ENCODE peak calls at places on chromosomes 2 and 18, in eight cellular contexts. F is endothelial cell of umbilical vein, S is Panc1, B is HCT116, A is transverse colon, K is SK-N-SH, U is upper lobe of left lung, R is K562. G is an unnamed sample.
A peak's percentile ranks its signal among the peaks of the same experiment; 100 is the strongest.

GRCh38 chr2:125979886-125980285 is 676.1 kb upstream of the GYPC start:
- DNase-seq in U (no peak), B (no peak), R (no peak), S (no peak), A (no peak), K (no peak), F (no peak), G (no peak)

GRCh38 chr2:169662744-169663143 is 31.5 kb downstream of the CFAP210 start:
- DNase-seq in A (no peak), F (no peak), S (no peak), K (no peak), R (peak; percentile 83), U (no peak), B (no peak), G (no peak)

GRCh38 chr2:8481463-8482009 is 200.3 kb upstream of the ID2 start:
- DNase-seq in S (no peak), R (no peak), K (no peak), U (peak; percentile 17), F (no peak), B (no peak), A (no peak), G (no peak)

GRCh38 chr2:148231858-148232257 is 211.0 kb downstream of the MBD5 start:
- DNase-seq in K (no peak), R (no peak), U (no peak), S (no peak), A (no peak), B (no peak), F (no peak), G (no peak)

GRCh38 chr2:150204449-150204848 is 283.0 kb downstream of the RND3 start:
- DNase-seq in S (no peak), R (no peak), B (no peak), U (no peak), A (no peak), K (no peak), F (no peak), G (no peak)

GRCh38 chr2:54409752-54410151 is 46.4 kb upstream of the SPTBN1 start:
- DNase-seq in A (no peak), S (no peak), U (no peak), K (no peak), B (no peak), F (no peak), R (no peak), G (no peak)

GRCh38 chr18:76256897-76257500 is 238.0 kb downstream of the ZNF516 start:
- DNase-seq in R (no peak), K (peak; percentile 42), S (peak; percentile 20), B (peak; percentile 35), U (no peak), A (no peak), F (no peak), G (no peak)

GRCh38 chr18:76399613-76400391 is 95.2 kb downstream of the ZNF516 start:
- DNase-seq in R (no peak), S (no peak), B (no peak), K (no peak), F (no peak), A (no peak), U (no peak), G (no peak)

GRCh38 chr2:22002066-22002465 is 878.3 kb downstream of the TDRD15 start:
- DNase-seq in U (no peak), F (no peak), R (no peak), S (no peak), A (no peak), B (no peak), K (no peak), G (no peak)

GRCh38 chr2:155377178-155377780 is 678.8 kb downstream of the KCNJ3 start:
- DNase-seq in R (peak; percentile 15), F (peak; percentile 75), A (no peak), B (peak; percentile 35), K (no peak), U (no peak), S (no peak), G (no peak)

GRCh38 chr18:55821219-55821618 is 233.2 kb upstream of the TCF4 start:
- DNase-seq in S (no peak), A (no peak), R (no peak), U (no peak), F (no peak), B (no peak), K (no peak), G (no peak)

GRCh38 chr2:127217470-127218325 is 2.4 kb downstream of the CYP27C1 start:
- DNase-seq in K (no peak), S (peak; percentile 72), F (peak; percentile 14), A (no peak), B (peak; percentile 23), U (no peak), R (no peak), G (no peak)

GRCh38 chr2:190835303-190835930 is 45.2 kb upstream of the GLS start:
- DNase-seq in K (peak; percentile 12), F (peak; percentile 75), B (no peak), U (peak; percentile 36), S (no peak), R (no peak), A (no peak), G (no peak)

GRCh38 chr2:26552641-26553040 is 74.7 kb upstream of the OTOF start:
- DNase-seq in F (no peak), S (no peak), A (no peak), R (no peak), B (no peak), K (no peak), U (no peak), G (no peak)

GRCh38 chr2:61065706-61066688 is at the start of gene SANBR:
- DNase-seq in R (peak; percentile 95), S (no peak), B (peak; percentile 75), K (peak; percentile 97), U (peak; percentile 95), F (peak; percentile 87), A (peak; percentile 91), G (peak; percentile 90)
- TF ChIP-seq POLR2AphosphoS5 in R (peak; percentile 42), S (peak; percentile 68), B (peak; percentile 74), K (no peak), U (peak; percentile 43), F (peak; percentile 75), A (peak; percentile 77), G (no peak)

GRCh38 chr18:58042826-58043362 is 1.1 kb upstream of the NEDD4L start:
- DNase-seq in K (no peak), A (no peak), S (no peak), B (no peak), U (no peak), F (no peak), R (no peak), G (no peak)
- H3K4me3 ChIP-seq in K (peak overlapping the region; percentile 92), A (peak overlapping the region; percentile 87), S (peak overlapping the region; percentile 60), B (peak overlapping the region; percentile 81), U (peak overlapping the region; percentile 90), F (peak overlapping the region; percentile 93), R (peak overlapping the region; percentile 71), G (peak overlapping the region; percentile 89)

GRCh38 chr2:10777111-10777841 is 35.3 kb downstream of the PDIA6 start:
- DNase-seq in F (no peak), B (no peak), K (no peak), A (no peak), U (no peak), S (no peak), R (no peak), G (no peak)

GRCh38 chr2:10777842-10778723 is 34.5 kb downstream of the PDIA6 start:
- DNase-seq in S (no peak), R (no peak), U (no peak), K (peak; percentile 35), B (no peak), A (no peak), F (no peak), G (no peak)

GRCh38 chr2:10780491-10780820 is 32.1 kb downstream of the PDIA6 start:
- DNase-seq in K (no peak), R (no peak), F (no peak), U (no peak), S (no peak), B (no peak), A (no peak), G (no peak)

GRCh38 chr2:10779776-10780490 is 32.7 kb downstream of the PDIA6 start:
- DNase-seq in F (no peak), A (no peak), S (no peak), U (no peak), R (no peak), K (no peak), B (no peak), G (no peak)

GRCh38 chr2:10778724-10779115 is 33.9 kb downstream of the PDIA6 start:
- DNase-seq in K (peak; percentile 32), S (no peak), A (no peak), F (no peak), B (no peak), U (no peak), R (no peak), G (no peak)
- TF ChIP-seq POLR2AphosphoS5 in K (no peak), S (no peak), A (no peak), F (no peak), B (no peak), U (no peak), R (no peak), G (no peak)

GRCh38 chr2:241011751-241012510 is 13.5 kb downstream of the SNED1 start:
- DNase-seq in B (no peak), A (no peak), F (no peak), U (peak; percentile 18), K (peak; percentile 40), R (no peak), S (no peak), G (peak; percentile 4)

GRCh38 chr2:241009601-241010530 is 11.4 kb downstream of the SNED1 start:
- DNase-seq in A (no peak), B (no peak), R (no peak), K (peak; percentile 79), S (no peak), F (peak; percentile 77), U (peak; percentile 73), G (peak; percentile 69)

GRCh38 chr2:241009191-241009590 is 10.8 kb downstream of the SNED1 start:
- DNase-seq in S (no peak), K (no peak), B (no peak), U (peak; percentile 17), F (no peak), R (no peak), A (no peak), G (peak; percentile 6)

GRCh38 chr2:241011296-241011600 is 12.8 kb downstream of the SNED1 start:
- DNase-seq in F (no peak), U (peak; percentile 19), B (no peak), S (no peak), A (no peak), R (no peak), K (no peak), G (peak; percentile 2)

DNA sequence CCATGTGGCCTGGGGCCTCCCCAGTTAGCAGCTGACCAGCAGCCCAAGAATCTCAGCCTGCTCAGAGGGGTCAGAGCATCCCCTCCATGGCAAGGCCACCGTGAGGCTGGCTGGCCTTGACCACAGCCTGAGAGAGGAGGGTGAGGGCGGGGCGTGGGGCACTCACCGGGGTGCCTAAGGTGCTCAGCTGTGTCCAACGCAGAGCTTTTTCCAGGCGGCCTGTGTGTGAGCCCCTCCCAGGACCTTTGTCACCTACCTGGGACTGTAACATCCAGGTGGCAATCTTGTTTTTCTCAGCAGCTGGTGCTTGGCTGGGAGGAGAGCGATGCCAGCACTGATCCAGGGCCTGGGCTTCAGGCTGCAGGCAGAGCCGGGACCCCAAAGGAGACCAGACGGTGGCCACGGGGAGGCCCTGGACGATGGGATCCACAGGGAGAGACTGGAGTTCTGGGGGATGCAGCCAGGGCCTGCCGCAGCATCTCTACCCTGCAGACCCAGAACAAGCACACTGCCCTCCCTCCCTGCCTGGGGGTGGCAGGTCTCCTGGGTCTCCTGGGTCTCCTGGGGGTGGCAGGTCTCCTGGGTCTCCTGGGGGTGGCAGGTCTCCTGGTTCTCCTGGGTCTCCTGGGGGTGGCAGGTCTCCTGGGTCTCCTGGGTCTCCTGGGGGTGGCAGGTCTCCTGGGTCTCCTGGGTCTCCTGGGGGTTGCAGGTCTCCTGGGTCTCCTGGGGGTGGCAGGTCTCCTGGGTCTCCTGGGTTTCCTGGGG is 12.3 kb downstream of the SNED1 start:
- DNase-seq in S (no peak), F (no peak), R (no peak), A (no peak), U (no peak), B (no peak), K (peak; percentile 38), G (peak; percentile 5)
- H3K4me3 ChIP-seq in S (peak overlapping the region; percentile 50), F (no peak overlapping the region), R (no peak overlapping the region), A (peak overlapping the region; percentile 29), U (peak overlapping the region; percentile 36), B (no peak overlapping the region), K (no peak overlapping the region), G (no peak overlapping the region)

G was measured in prostate gland.